ENCODE peak calls at places on chromosomes 12 and 14, in five cellular contexts. Y is islet precursor cell, V is fibroblast of the conjunctiva, N is left lobe of liver, F is head of caudate nucleus. K is an unnamed sample.

GRCh38 chr14:103542545-103543088 is 13.6 kb downstream of the TRMT61A start:
- DNase-seq in Y (peak; percentile 90), V (no peak), N (no peak), F (peak; percentile 95), K (peak; percentile 95)

GRCh38 chr12:107684029-107684790 is 1.4 kb upstream of the PWP1 start:
- DNase-seq in Y (no peak), V (no peak), N (no peak), F (no peak), K (no peak)

GRCh38 chr14:102249041-102249440 is 55.9 kb downstream of the MOK start:
- DNase-seq in Y (no peak), V (no peak), N (no peak), F (no peak), K (no peak)

GRCh38 chr12:79871621-79872020 is 63.3 kb downstream of the PPP1R12A start:
- DNase-seq in Y (no peak), V (no peak), N (no peak), F (no peak), K (peak; percentile 30)

GRCh38 chr14:85296466-85297210 is 233.3 kb upstream of the FLRT2 start:
- DNase-seq in Y (peak; percentile 78), V (no peak), N (no peak), F (no peak), K (no peak)

GRCh38 chr14:88791629-88792571 is 853 bp downstream of the EML5 start:
- DNase-seq in Y (peak; percentile 55), V (no peak), N (peak; percentile 50), F (peak; percentile 37), K (peak; percentile 35)

GRCh38 chr12:103877934-103878510 is 37.0 kb upstream of the NT5DC3 start:
- DNase-seq in Y (peak; percentile 85), V (peak; percentile 43), N (peak; percentile 58), F (peak; percentile 48), K (peak; percentile 59)

GRCh38 chr12:7501031-7501585 is 2.5 kb downstream of the CD163 start:
- DNase-seq in Y (peak; percentile 72), V (peak; percentile 3), N (no peak), F (no peak), K (peak; percentile 5)

GRCh38 chr12:117985182-117985581 is 16.4 kb upstream of the KSR2 start:
- DNase-seq in Y (no peak), V (no peak), N (no peak), F (no peak), K (no peak)

GRCh38 chr14:72663076-72663487 is 230.8 kb downstream of the DPF3 start:
- DNase-seq in Y (no peak), V (no peak), N (no peak), F (no peak), K (no peak)